ENCODE peak calls at places on chromosomes 7 and 10, in seven cellular contexts. One of them, this sample, is unnamed.

GRCh38 chr7:70569335-70569819 is 562.6 kb upstream of the GALNT17 start:
- DNase-seq in chondrocyte: no peak
- DNase-seq in fibroblast of lung: peak; percentile 84
- DNase-seq in astrocyte of the spinal cord: no peak
- DNase-seq in GM20000: no peak
- DNase-seq in activated B cell treated with CpG ODN at 0.5 μM for 24 hours: no peak
- DNase-seq in Calu3: no peak
- DNase-seq in this sample: no peak

GRCh38 chr10:50496228-50496627 is 127.5 kb downstream of the SGMS1 start:
- DNase-seq in fibroblast of lung: no peak
- DNase-seq in astrocyte of the spinal cord: no peak
- DNase-seq in Calu3: no peak
- DNase-seq in chondrocyte: no peak
- DNase-seq in activated B cell treated with CpG ODN at 0.5 μM for 24 hours: no peak
- DNase-seq in GM20000: no peak
- DNase-seq in this sample: no peak

GRCh38 chr10:73228247-73228646 is 18.8 kb downstream of the DNAJC9 start:
- DNase-seq in activated B cell treated with CpG ODN at 0.5 μM for 24 hours: no peak
- DNase-seq in chondrocyte: no peak
- DNase-seq in Calu3: no peak
- DNase-seq in fibroblast of lung: no peak
- DNase-seq in astrocyte of the spinal cord: no peak
- DNase-seq in GM20000: no peak
- DNase-seq in this sample: no peak

GRCh38 chr10:84510121-84510520 is 181.7 kb downstream of the CCSER2 start:
- DNase-seq in chondrocyte: no peak
- DNase-seq in GM20000: no peak
- DNase-seq in activated B cell treated with CpG ODN at 0.5 μM for 24 hours: no peak
- DNase-seq in astrocyte of the spinal cord: peak; percentile 67
- DNase-seq in Calu3: no peak
- DNase-seq in fibroblast of lung: peak; percentile 74
- DNase-seq in this sample: no peak

GRCh38 chr10:77285529-77286182 is 352.0 kb downstream of the KCNMA1 start:
- DNase-seq in chondrocyte: no peak
- DNase-seq in activated B cell treated with CpG ODN at 0.5 μM for 24 hours: no peak
- DNase-seq in GM20000: no peak
- DNase-seq in Calu3: no peak
- DNase-seq in astrocyte of the spinal cord: no peak
- DNase-seq in fibroblast of lung: no peak
- DNase-seq in this sample: no peak

GRCh38 chr10:115947104-115947503 is 325.9 kb downstream of the GFRA1 start:
- DNase-seq in Calu3: no peak
- DNase-seq in activated B cell treated with CpG ODN at 0.5 μM for 24 hours: no peak
- DNase-seq in chondrocyte: no peak
- DNase-seq in fibroblast of lung: peak; percentile 84
- DNase-seq in astrocyte of the spinal cord: peak; percentile 52
- DNase-seq in GM20000: no peak
- DNase-seq in this sample: no peak

GRCh38 chr10:42783181-42783549 is 570 bp downstream of the BMS1 start:
- DNase-seq in Calu3: peak; percentile 6
- DNase-seq in fibroblast of lung: peak; percentile 78
- DNase-seq in chondrocyte: no peak
- DNase-seq in astrocyte of the spinal cord: peak; percentile 71
- DNase-seq in activated B cell treated with CpG ODN at 0.5 μM for 24 hours: no peak
- DNase-seq in GM20000: no peak
- DNase-seq in this sample: no peak

GRCh38 chr7:140898794-140899548 is 25.8 kb downstream of the BRAF start:
- DNase-seq in Calu3: no peak
- DNase-seq in GM20000: no peak
- DNase-seq in chondrocyte: no peak
- DNase-seq in astrocyte of the spinal cord: no peak
- DNase-seq in activated B cell treated with CpG ODN at 0.5 μM for 24 hours: no peak
- DNase-seq in fibroblast of lung: peak; percentile 51
- DNase-seq in this sample: no peak

GRCh38 chr10:79266543-79267312 is 80.5 kb upstream of the PPIF start:
- DNase-seq in Calu3: no peak
- DNase-seq in activated B cell treated with CpG ODN at 0.5 μM for 24 hours: peak; percentile 40
- DNase-seq in GM20000: peak; percentile 77
- DNase-seq in chondrocyte: no peak
- DNase-seq in fibroblast of lung: peak; percentile 95
- DNase-seq in astrocyte of the spinal cord: peak; percentile 95
- DNase-seq in this sample: no peak

GRCh38 chr10:73865459-73866442 is 8.6 kb downstream of the CAMK2G start:
- DNase-seq in Calu3: no peak
- DNase-seq in chondrocyte: no peak
- DNase-seq in fibroblast of lung: no peak
- DNase-seq in GM20000: peak; percentile 71
- DNase-seq in activated B cell treated with CpG ODN at 0.5 μM for 24 hours: peak; percentile 46
- DNase-seq in astrocyte of the spinal cord: no peak
- DNase-seq in this sample: no peak

GRCh38 chr7:149820622-149821190 is 17.5 kb upstream of the ZNF862 start:
- DNase-seq in activated B cell treated with CpG ODN at 0.5 μM for 24 hours: no peak
- DNase-seq in astrocyte of the spinal cord: no peak
- DNase-seq in GM20000: no peak
- DNase-seq in chondrocyte: peak; percentile 88
- DNase-seq in fibroblast of lung: no peak
- DNase-seq in Calu3: no peak
- DNase-seq in this sample: no peak

GRCh38 chr7:134351424-134351823 is 34.7 kb upstream of the SLC35B4 start:
- DNase-seq in activated B cell treated with CpG ODN at 0.5 μM for 24 hours: no peak
- DNase-seq in GM20000: no peak
- DNase-seq in Calu3: no peak
- DNase-seq in chondrocyte: no peak
- DNase-seq in fibroblast of lung: no peak
- DNase-seq in astrocyte of the spinal cord: no peak
- DNase-seq in this sample: no peak

GRCh38 chr10:792083-792791 is 102.8 kb upstream of the DIP2C start:
- DNase-seq in astrocyte of the spinal cord: no peak
- DNase-seq in activated B cell treated with CpG ODN at 0.5 μM for 24 hours: no peak
- DNase-seq in GM20000: no peak
- DNase-seq in fibroblast of lung: no peak
- DNase-seq in chondrocyte: peak; percentile 61
- DNase-seq in Calu3: no peak
- DNase-seq in this sample: no peak

GRCh38 chr7:108015740-108016139 is 12.8 kb upstream of the LAMB1 start:
- DNase-seq in activated B cell treated with CpG ODN at 0.5 μM for 24 hours: no peak
- DNase-seq in astrocyte of the spinal cord: peak; percentile 41
- DNase-seq in Calu3: no peak
- DNase-seq in fibroblast of lung: peak; percentile 58
- DNase-seq in GM20000: no peak
- DNase-seq in chondrocyte: no peak
- DNase-seq in this sample: no peak

GRCh38 chr7:111005445-111005844 is 85.5 kb upstream of the LRRN3 start:
- DNase-seq in activated B cell treated with CpG ODN at 0.5 μM for 24 hours: no peak
- DNase-seq in fibroblast of lung: peak; percentile 26
- DNase-seq in chondrocyte: no peak
- DNase-seq in GM20000: no peak
- DNase-seq in Calu3: no peak
- DNase-seq in astrocyte of the spinal cord: no peak
- DNase-seq in this sample: no peak

GRCh38 chr10:2748287-2748686 is 319.1 kb upstream of the PFKP start:
- DNase-seq in astrocyte of the spinal cord: no peak
- DNase-seq in activated B cell treated with CpG ODN at 0.5 μM for 24 hours: no peak
- DNase-seq in chondrocyte: no peak
- DNase-seq in Calu3: no peak
- DNase-seq in GM20000: no peak
- DNase-seq in fibroblast of lung: no peak
- DNase-seq in this sample: no peak
- TF ChIP-seq CTCF in astrocyte of the spinal cord: no peak
- TF ChIP-seq CTCF in activated B cell treated with CpG ODN at 0.5 μM for 24 hours: no peak
- TF ChIP-seq CTCF in chondrocyte: no peak
- TF ChIP-seq CTCF in Calu3: no peak
- TF ChIP-seq CTCF in GM20000: no peak
- TF ChIP-seq CTCF in fibroblast of lung: no peak
- TF ChIP-seq CTCF in this sample: no peak

DNA sequence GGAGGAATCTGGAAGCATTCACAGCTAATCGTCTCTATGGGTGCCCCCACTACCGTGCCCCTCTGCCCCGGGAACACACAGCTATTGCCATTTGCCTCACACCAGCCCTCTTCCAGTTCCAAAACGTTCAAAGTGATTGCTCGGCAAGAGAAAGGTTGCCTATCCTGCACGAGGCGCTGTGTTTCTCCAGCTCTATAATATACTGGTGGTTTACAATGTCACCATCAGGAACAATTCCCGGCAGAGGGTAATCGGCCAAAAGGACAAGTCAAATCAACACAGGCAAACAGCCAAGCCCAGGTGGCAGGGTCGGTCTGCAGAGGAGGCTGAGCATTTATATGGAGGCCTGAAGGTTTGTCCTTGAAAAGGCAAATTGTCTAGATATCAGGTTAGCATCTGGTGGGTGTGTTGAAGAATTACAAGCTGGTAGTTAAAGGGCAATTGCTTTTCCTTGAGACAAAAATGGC is 29.2 kb upstream of the TNS3 start:
- DNase-seq in fibroblast of lung: no peak
- DNase-seq in Calu3: no peak
- DNase-seq in activated B cell treated with CpG ODN at 0.5 μM for 24 hours: no peak
- DNase-seq in astrocyte of the spinal cord: no peak
- DNase-seq in chondrocyte: no peak
- DNase-seq in GM20000: no peak
- DNase-seq in this sample: no peak
- TF ChIP-seq CTCF in fibroblast of lung: no peak
- TF ChIP-seq CTCF in Calu3: no peak
- TF ChIP-seq CTCF in activated B cell treated with CpG ODN at 0.5 μM for 24 hours: no peak
- TF ChIP-seq CTCF in astrocyte of the spinal cord: no peak
- TF ChIP-seq CTCF in chondrocyte: no peak
- TF ChIP-seq CTCF in GM20000: no peak
- TF ChIP-seq CTCF in this sample: no peak

DNA sequence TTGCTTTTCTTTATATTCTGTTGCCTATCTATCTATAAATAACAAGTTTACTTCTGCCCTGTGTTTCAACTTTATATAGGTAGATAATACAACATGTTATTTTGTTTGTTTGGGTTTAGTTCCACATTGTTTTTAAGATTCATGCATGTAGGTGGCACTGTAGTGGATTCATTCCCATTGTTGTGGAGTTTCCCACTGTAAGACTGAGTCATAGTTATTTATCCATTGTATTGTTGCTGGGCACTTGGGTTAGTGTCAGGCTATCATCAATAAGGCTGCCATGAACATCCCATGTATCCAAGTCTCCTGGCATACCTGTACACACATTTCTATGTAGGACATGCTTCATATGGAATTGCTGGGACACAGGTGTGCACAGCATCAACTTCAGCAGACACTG is 127.7 kb downstream of the ARHGAP22 start:
- DNase-seq in chondrocyte: no peak
- DNase-seq in GM20000: no peak
- DNase-seq in activated B cell treated with CpG ODN at 0.5 μM for 24 hours: no peak
- DNase-seq in astrocyte of the spinal cord: no peak
- DNase-seq in fibroblast of lung: no peak
- DNase-seq in Calu3: no peak
- DNase-seq in this sample: no peak
- TF ChIP-seq CTCF in chondrocyte: no peak
- TF ChIP-seq CTCF in GM20000: no peak
- TF ChIP-seq CTCF in activated B cell treated with CpG ODN at 0.5 μM for 24 hours: no peak
- TF ChIP-seq CTCF in astrocyte of the spinal cord: no peak
- TF ChIP-seq CTCF in fibroblast of lung: no peak
- TF ChIP-seq CTCF in Calu3: no peak
- TF ChIP-seq CTCF in this sample: no peak

DNA sequence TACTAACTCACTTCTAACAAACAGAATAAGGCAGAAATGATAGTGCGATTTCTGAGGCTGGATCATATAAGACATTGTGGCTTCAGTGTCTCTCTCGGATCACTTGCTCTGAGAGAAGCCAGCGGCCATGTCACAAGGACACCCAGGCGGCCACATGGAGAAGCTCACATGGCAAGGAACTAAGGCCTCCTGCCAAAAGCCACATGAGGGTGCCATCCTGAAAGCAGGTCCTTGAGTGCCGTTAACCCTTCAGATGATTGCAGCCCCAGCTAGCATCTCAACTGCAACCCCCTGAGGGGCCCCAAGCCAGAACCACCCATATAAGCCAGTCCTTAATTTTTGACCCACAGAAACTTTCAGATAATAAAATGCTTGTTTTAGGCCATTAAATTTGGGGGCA is 6.9 kb upstream of the VDAC2 start:
- DNase-seq in GM20000: no peak
- DNase-seq in astrocyte of the spinal cord: no peak
- DNase-seq in Calu3: no peak
- DNase-seq in activated B cell treated with CpG ODN at 0.5 μM for 24 hours: no peak
- DNase-seq in fibroblast of lung: no peak
- DNase-seq in chondrocyte: no peak
- DNase-seq in this sample: no peak
- TF ChIP-seq CTCF in GM20000: no peak
- TF ChIP-seq CTCF in astrocyte of the spinal cord: no peak
- TF ChIP-seq CTCF in Calu3: no peak
- TF ChIP-seq CTCF in activated B cell treated with CpG ODN at 0.5 μM for 24 hours: no peak
- TF ChIP-seq CTCF in fibroblast of lung: no peak
- TF ChIP-seq CTCF in chondrocyte: no peak
- TF ChIP-seq CTCF in this sample: no peak

DNA sequence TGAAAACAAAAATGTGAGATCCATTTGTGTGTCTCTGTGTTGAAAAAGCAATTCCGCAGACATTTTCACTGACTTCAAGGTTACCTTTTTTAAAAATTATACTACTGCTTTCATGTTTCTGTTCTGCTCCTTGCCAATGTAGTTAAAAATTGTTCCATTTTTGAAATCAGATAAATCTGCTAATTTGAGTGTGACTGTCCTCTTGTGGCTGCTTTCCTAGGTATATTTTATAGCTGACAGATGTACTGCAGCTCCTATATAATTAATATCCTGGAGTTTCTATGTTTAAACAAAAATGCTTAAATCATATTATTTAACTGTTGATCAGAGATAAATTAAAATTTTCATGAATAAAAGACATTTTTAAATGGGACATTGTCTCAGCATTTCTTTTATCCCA is 177.6 kb upstream of the LRRTM3 start:
- DNase-seq in GM20000: no peak
- DNase-seq in activated B cell treated with CpG ODN at 0.5 μM for 24 hours: no peak
- DNase-seq in chondrocyte: no peak
- DNase-seq in astrocyte of the spinal cord: no peak
- DNase-seq in fibroblast of lung: no peak
- DNase-seq in Calu3: no peak
- DNase-seq in this sample: no peak
- TF ChIP-seq CTCF in GM20000: no peak
- TF ChIP-seq CTCF in activated B cell treated with CpG ODN at 0.5 μM for 24 hours: no peak
- TF ChIP-seq CTCF in chondrocyte: peak; percentile 68
- TF ChIP-seq CTCF in astrocyte of the spinal cord: no peak
- TF ChIP-seq CTCF in fibroblast of lung: peak; percentile 13
- TF ChIP-seq CTCF in Calu3: no peak
- TF ChIP-seq CTCF in this sample: no peak

DNA sequence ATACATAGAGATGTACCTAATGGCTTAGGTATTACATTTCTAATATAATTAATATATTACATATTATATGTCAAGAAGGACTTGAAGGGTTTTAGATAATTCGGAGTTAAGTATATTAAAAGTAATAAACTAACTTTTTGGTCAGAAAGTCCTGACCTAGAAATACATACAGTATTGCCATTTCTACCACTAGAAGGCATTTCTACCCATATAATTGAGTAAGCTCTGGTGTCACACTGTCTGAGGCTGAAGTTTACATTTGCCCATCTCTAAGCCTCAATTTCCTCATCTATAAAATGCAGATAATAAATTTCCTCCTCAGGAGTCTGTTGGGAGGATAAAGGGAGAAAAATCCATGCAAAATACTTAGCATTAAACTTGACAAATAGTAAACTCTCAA is 7.1 kb downstream of the FKBP14 start:
- DNase-seq in GM20000: no peak
- DNase-seq in fibroblast of lung: no peak
- DNase-seq in chondrocyte: no peak
- DNase-seq in activated B cell treated with CpG ODN at 0.5 μM for 24 hours: no peak
- DNase-seq in astrocyte of the spinal cord: no peak
- DNase-seq in Calu3: no peak
- DNase-seq in this sample: no peak
- TF ChIP-seq CTCF in GM20000: no peak
- TF ChIP-seq CTCF in fibroblast of lung: peak; percentile 14
- TF ChIP-seq CTCF in chondrocyte: peak; percentile 64
- TF ChIP-seq CTCF in activated B cell treated with CpG ODN at 0.5 μM for 24 hours: no peak
- TF ChIP-seq CTCF in astrocyte of the spinal cord: peak; percentile 7
- TF ChIP-seq CTCF in Calu3: no peak
- TF ChIP-seq CTCF in this sample: no peak